ENCODE peak calls at places on chromosome 15, in four cellular contexts. Z, I, T and U are unnamed samples.

GRCh38 chr15:60729850-60730458 is 251.0 kb upstream of the ICE2 start:
- DNase-seq in Z (no peak), I (no peak), T (no peak), U (no peak)

GRCh38 chr15:66703540-66703941 is 1.5 kb downstream of the SMAD6 start:
- DNase-seq in Z (peak; percentile 35), I (no peak), T (no peak), U (no peak)

GRCh38 chr15:75346796-75347221 is at the start of gene NEIL1:
- DNase-seq in Z (no peak), I (no peak), T (peak; percentile 26), U (no peak)

GRCh38 chr15:37900286-37901221 is 33.9 kb upstream of the TMCO5A start:
- DNase-seq in Z (peak; percentile 47), I (no peak), T (no peak), U (no peak)

GRCh38 chr15:48388937-48389309 is 57.7 kb downstream of the DUT start:
- DNase-seq in Z (no peak), I (no peak), T (no peak), U (no peak)

GRCh38 chr15:92407343-92407742 is 13.7 kb downstream of the ST8SIA2 start:
- DNase-seq in Z (no peak), I (no peak), T (no peak), U (no peak)

GRCh38 chr15:75161788-75162414 is 39.8 kb upstream of the C15orf39 start:
- DNase-seq in Z (no peak), I (no peak), T (no peak), U (no peak)

GRCh38 chr15:85778107-85778776 is 16.5 kb downstream of the KLHL25 start:
- DNase-seq in Z (no peak), I (no peak), T (peak; percentile 32), U (no peak)

GRCh38 chr15:77915261-77915960 is 162.1 kb downstream of the TBC1D2B start:
- DNase-seq in Z (no peak), I (peak; percentile 22), T (peak; percentile 89), U (no peak)

GRCh38 chr15:45634442-45635190 is at the start of gene SQOR:
- DNase-seq in Z (peak; percentile 87), I (peak; percentile 94), T (peak; percentile 6), U (peak; percentile 57)

GRCh38 chr15:99326235-99326634 is 75.0 kb downstream of the LRRC28 start:
- DNase-seq in Z (peak; percentile 24), I (no peak), T (no peak), U (no peak)

GRCh38 chr15:63473999-63474809 is 30.2 kb upstream of the USP3 start:
- DNase-seq in Z (peak; percentile 57), I (no peak), T (peak; percentile 6), U (no peak)

GRCh38 chr15:93372209-93372910 is 283.3 kb upstream of the RGMA start:
- DNase-seq in Z (no peak), I (no peak), T (no peak), U (no peak)

GRCh38 chr15:85582719-85583089 is 202.3 kb downstream of the AKAP13 start:
- DNase-seq in Z (no peak), I (no peak), T (no peak), U (no peak)

GRCh38 chr15:75107905-75108838 is 84.8 kb downstream of the PPCDC start:
- DNase-seq in Z (peak; percentile 67), I (no peak), T (no peak), U (no peak)

GRCh38 chr15:70438776-70439175 is 324.6 kb downstream of the UACA start:
- DNase-seq in Z (no peak), I (no peak), T (no peak), U (no peak)

GRCh38 chr15:68208136-68208535 is 3.0 kb upstream of the CALML4 start:
- DNase-seq in Z (no peak), I (no peak), T (no peak), U (peak; percentile 15)

GRCh38 chr15:55737373-55737772 is 5.6 kb downstream of the PRTG start:
- DNase-seq in Z (peak; percentile 56), I (no peak), T (no peak), U (no peak)

GRCh38 chr15:88920186-88920891 is 7.2 kb upstream of the MFGE8 start:
- DNase-seq in Z (peak; percentile 63), I (peak; percentile 76), T (no peak), U (no peak)